ENCODE peak calls at places on chromosomes 6 and 20, in six cellular contexts. J, P, L, V, D and U are unnamed samples.

GRCh38 chr6:142694054-142694453 is 250.9 kb downstream of the HIVEP2 start:
- DNase-seq in J (peak; percentile 78), P (no peak), L (no peak), V (no peak), D (no peak), U (no peak)

GRCh38 chr20:36582821-36583220 is 9.4 kb downstream of the TGIF2 start:
- DNase-seq in J (no peak), P (no peak), L (no peak), V (no peak), D (no peak), U (no peak)

GRCh38 chr6:100161782-100162181 is 167.8 kb upstream of the MCHR2 start:
- DNase-seq in J (no peak), P (no peak), L (no peak), V (no peak), D (no peak), U (no peak)

GRCh38 chr6:29419516-29419915 is 4.8 kb downstream of the OR12D1 start:
- DNase-seq in J (no peak), P (no peak), L (no peak), V (no peak), D (no peak), U (no peak)

GRCh38 chr6:15901141-15902115 is 227.5 kb upstream of the MYLIP start:
- DNase-seq in J (no peak), P (no peak), L (peak; percentile 55), V (peak; percentile 68), D (peak; percentile 44), U (no peak)

GRCh38 chr6:100175814-100176275 is 181.8 kb upstream of the MCHR2 start:
- DNase-seq in J (peak; percentile 99), P (no peak), L (no peak), V (no peak), D (peak; percentile 44), U (no peak)

GRCh38 chr6:151089916-151090443 is 149.8 kb upstream of the AKAP12 start:
- DNase-seq in J (no peak), P (no peak), L (no peak), V (no peak), D (no peak), U (no peak)

GRCh38 chr6:5557506-5557905 is 296.2 kb downstream of the FARS2 start:
- DNase-seq in J (no peak), P (no peak), L (no peak), V (no peak), D (no peak), U (no peak)

GRCh38 chr6:25413506-25413905 is 134.3 kb downstream of the CARMIL1 start:
- DNase-seq in J (no peak), P (no peak), L (no peak), V (no peak), D (no peak), U (no peak)

GRCh38 chr6:36171573-36171972 is 25.0 kb upstream of the BRPF3 start:
- DNase-seq in J (no peak), P (no peak), L (no peak), V (peak; percentile 22), D (no peak), U (no peak)

GRCh38 chr6:83051386-83052172 is 14.1 kb downstream of the UBE3D start:
- DNase-seq in J (no peak), P (no peak), L (no peak), V (no peak), D (peak; percentile 26), U (no peak)

GRCh38 chr6:142848156-142848555 is 96.8 kb downstream of the HIVEP2 start:
- DNase-seq in J (no peak), P (no peak), L (no peak), V (no peak), D (no peak), U (no peak)

GRCh38 chr20:45873409-45874116 is 7.5 kb upstream of the ZSWIM1 start:
- DNase-seq in J (peak; percentile 18), P (no peak), L (no peak), V (no peak), D (peak; percentile 52), U (no peak)

GRCh38 chr6:106666290-106667021 is 37.1 kb downstream of the QRSL1 start:
- DNase-seq in J (no peak), P (no peak), L (no peak), V (peak; percentile 40), D (no peak), U (no peak)

GRCh38 chr6:40796280-40797223 is 209.4 kb upstream of the LRFN2 start:
- DNase-seq in J (peak; percentile 27), P (no peak), L (no peak), V (no peak), D (no peak), U (no peak)

GRCh38 chr6:150492507-150492906 is 107.2 kb upstream of the PLEKHG1 start:
- DNase-seq in J (no peak), P (no peak), L (peak; percentile 41), V (no peak), D (peak; percentile 66), U (no peak)

GRCh38 chr20:45993197-45993951 is 15.3 kb upstream of the MMP9 start:
- DNase-seq in J (peak; percentile 45), P (no peak), L (peak; percentile 82), V (peak; percentile 42), D (peak; percentile 100), U (no peak)

GRCh38 chr20:19056909-19057308 is 155.5 kb upstream of the SLC24A3 start:
- DNase-seq in J (peak; percentile 1), P (no peak), L (no peak), V (no peak), D (no peak), U (no peak)

GRCh38 chr20:49562341-49563014 is 5.5 kb downstream of the PTGIS start:
- DNase-seq in J (peak; percentile 90), P (no peak), L (peak; percentile 81), V (no peak), D (no peak), U (peak; percentile 96)

GRCh38 chr6:32974541-32975308 is 6.3 kb downstream of the BRD2 start:
- DNase-seq in J (no peak), P (no peak), L (no peak), V (no peak), D (no peak), U (no peak)

GRCh38 chr6:158648682-158649131 is 1.1 kb upstream of the SYTL3 start:
- DNase-seq in J (peak; percentile 96), P (no peak), L (peak; percentile 18), V (peak; percentile 71), D (peak; percentile 90), U (no peak)

GRCh38 chr20:21229163-21229562 is 74.0 kb upstream of the XRN2 start:
- DNase-seq in J (peak; percentile 55), P (no peak), L (no peak), V (no peak), D (peak; percentile 27), U (no peak)

GRCh38 chr6:37005061-37005810 is at the start of gene FGD2:
- DNase-seq in J (no peak), P (no peak), L (no peak), V (peak; percentile 92), D (no peak), U (no peak)

GRCh38 chr20:61067221-61067620 is 184.8 kb upstream of the CDH4 start:
- DNase-seq in J (no peak), P (no peak), L (no peak), V (no peak), D (no peak), U (no peak)

GRCh38 chr6:52937908-52938307 is 28.4 kb upstream of the GSTA3 start:
- DNase-seq in J (peak; percentile 73), P (no peak), L (no peak), V (no peak), D (peak; percentile 18), U (no peak)

GRCh38 chr6:118679293-118679692 is 27.9 kb upstream of the CEP85L start:
- DNase-seq in J (peak; percentile 53), P (no peak), L (no peak), V (no peak), D (peak; percentile 65), U (no peak)

GRCh38 chr20:34311118-34312023 is 8.2 kb upstream of the AHCY start:
- DNase-seq in J (no peak), P (no peak), L (no peak), V (no peak), D (no peak), U (no peak)

GRCh38 chr20:62627901-62628612 is 14.2 kb upstream of the SLCO4A1 start:
- DNase-seq in J (peak; percentile 60), P (no peak), L (no peak), V (peak; percentile 71), D (peak; percentile 39), U (no peak)

GRCh38 chr6:153058291-153058690 is 55.8 kb upstream of the MTRF1L start:
- DNase-seq in J (peak; percentile 16), P (no peak), L (no peak), V (no peak), D (peak; percentile 70), U (no peak)

GRCh38 chr20:18165553-18165952 is 27.9 kb downstream of the KAT14 start:
- DNase-seq in J (no peak), P (no peak), L (no peak), V (no peak), D (no peak), U (no peak)

GRCh38 chr6:159681104-159681503 is 11.9 kb downstream of the SOD2 start:
- DNase-seq in J (no peak), P (no peak), L (no peak), V (no peak), D (no peak), U (no peak)

GRCh38 chr6:125287718-125288117 is 14.0 kb downstream of the HDDC2 start:
- DNase-seq in J (no peak), P (no peak), L (no peak), V (no peak), D (no peak), U (no peak)

GRCh38 chr6:146545608-146546007 is 2.0 kb downstream of the RAB32 start:
- DNase-seq in J (peak; percentile 89), P (no peak), L (no peak), V (no peak), D (peak; percentile 37), U (no peak)

GRCh38 chr20:16974855-16975162 is 226.7 kb downstream of the OTOR start:
- DNase-seq in J (no peak), P (no peak), L (no peak), V (no peak), D (no peak), U (no peak)